ENCODE peak calls at places on chromosome 17, in five cellular contexts. U is pancreas, G is mesendoderm, Q is hepatocyte, V is tibial nerve. F is an unnamed sample.

GRCh38 chr17:79065105-79065670 is 9.4 kb upstream of the ENGASE start:
- DNase-seq in U (no peak), G (peak), Q (peak), V (no peak), F (peak)

GRCh38 chr17:76262732-76263344 is 2.3 kb upstream of the UBALD2 start:
- DNase-seq in U (peak), G (no peak), Q (peak), V (no peak), F (no peak)

GRCh38 chr17:39627717-39628516 is 1.2 kb downstream of the PPP1R1B start:
- DNase-seq in U (no peak), G (no peak), Q (no peak), V (no peak), F (no peak)

GRCh38 chr17:32503251-32504165 is 16.7 kb downstream of the CDK5R1 start:
- DNase-seq in U (no peak), G (no peak), Q (no peak), V (no peak), F (peak)

GRCh38 chr17:78993981-78994671 is 14.4 kb upstream of the LGALS3BP start:
- DNase-seq in U (no peak), G (no peak), Q (no peak), V (peak), F (no peak)

GRCh38 chr17:17223736-17224135 is 13.2 kb downstream of the FLCN start:
- DNase-seq in U (no peak), G (no peak), Q (no peak), V (no peak), F (no peak)

GRCh38 chr17:69733171-69734014 is 318.9 kb downstream of the MAP2K6 start:
- DNase-seq in U (no peak), G (peak), Q (peak), V (no peak), F (no peak)

GRCh38 chr17:39151680-39152058 is 232 bp upstream of the PLXDC1 start:
- DNase-seq in U (no peak), G (no peak), Q (no peak), V (no peak), F (peak)

GRCh38 chr17:52395308-52395707 is 236.8 kb upstream of the CA10 start:
- DNase-seq in U (no peak), G (peak), Q (no peak), V (no peak), F (no peak)

GRCh38 chr17:15290605-15291004 is 25.5 kb upstream of the PMP22 start:
- DNase-seq in U (no peak), G (no peak), Q (no peak), V (no peak), F (no peak)

GRCh38 chr17:2852211-2852610 is 56.0 kb downstream of the RAP1GAP2 start:
- DNase-seq in U (no peak), G (no peak), Q (no peak), V (no peak), F (no peak)

GRCh38 chr17:18339933-18340332 is 23.4 kb downstream of the SHMT1 start:
- DNase-seq in U (no peak), G (no peak), Q (no peak), V (no peak), F (no peak)

GRCh38 chr17:81286491-81287145 is 8.5 kb downstream of the SLC38A10 start:
- DNase-seq in U (no peak), G (no peak), Q (no peak), V (no peak), F (no peak)
- H3K27ac ChIP-seq in U (no peak), G (no peak), Q (no peak), V (no peak), F (peak)

GRCh38 chr17:3944485-3945388 is 19.5 kb downstream of the ATP2A3 start:
- DNase-seq in U (no peak), G (peak), Q (peak), V (peak), F (peak)
- H3K4me3 ChIP-seq in U (no peak), G (peak), Q (no peak), V (peak), F (peak)

GRCh38 chr17:77387891-77388290 is 247.1 kb downstream of the SEC14L1 start:
- DNase-seq in U (no peak), G (no peak), Q (no peak), V (no peak), F (no peak)
- H3K27ac ChIP-seq in U (peak), G (peak), Q (peak), V (no peak), F (peak)

DNA sequence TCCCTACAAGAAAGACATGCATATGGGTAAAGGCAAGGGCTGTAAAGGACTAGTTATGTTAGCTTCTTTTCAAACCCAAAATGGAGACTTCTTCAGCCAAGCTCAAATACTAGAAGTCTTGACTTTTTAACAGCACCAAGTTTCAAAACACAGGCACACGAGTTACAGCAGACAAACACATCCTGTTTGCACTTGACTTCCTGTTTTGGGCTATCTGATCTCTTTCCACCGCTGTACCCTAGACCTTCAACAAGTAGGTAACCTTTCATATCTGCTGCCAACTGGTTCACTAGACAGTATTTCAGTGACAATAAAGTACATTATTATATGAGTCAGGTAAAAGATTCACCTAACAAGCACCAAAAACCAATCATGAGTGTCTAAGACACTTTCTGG is 12.3 kb downstream of the RFFL start:
- DNase-seq in U (no peak), G (no peak), Q (no peak), V (no peak), F (no peak)
- H3K4me3 ChIP-seq in U (peak), G (no peak), Q (no peak), V (no peak), F (peak)

DNA sequence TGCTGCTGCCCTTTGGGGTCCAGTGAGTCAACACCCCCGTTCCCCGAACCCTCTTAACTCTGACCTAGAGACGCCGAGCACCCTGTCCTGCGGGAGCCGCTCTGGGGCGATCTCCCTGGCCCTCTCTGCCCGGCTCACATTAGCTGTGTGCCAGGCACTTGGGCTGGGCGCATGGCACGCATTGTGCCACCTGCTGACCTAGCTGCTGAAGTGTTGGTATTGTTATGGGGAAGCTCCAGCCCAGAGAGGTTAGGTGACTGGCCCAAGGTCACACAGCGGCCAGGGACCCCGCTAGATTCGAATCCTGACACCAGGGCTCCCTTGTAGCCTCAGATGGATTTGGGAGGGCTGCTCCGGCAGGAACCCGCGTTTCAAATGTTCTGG is 1.1 kb downstream of the HSD17B1 start:
- DNase-seq in U (no peak), G (no peak), Q (no peak), V (no peak), F (peak)
- H3K27ac ChIP-seq in U (no peak), G (no peak), Q (peak), V (peak), F (peak)